ENCODE peak calls at places on chromosomes 7 and 10, in six cellular contexts. O is upper lobe of right lung, D is H7, N is IMR-90, R is upper lobe of left lung, I is transverse colon. H is an unnamed sample. For H3K36me3 and H3K27me3, the result is how much of the 10 kb centered on the place peaks cover.

GRCh38 chr10:26517141-26517890 is 79.2 kb downstream of the APBB1IP start:
- DNase-seq in O (no peak), D (no peak), N (peak), R (no peak), I (no peak), H (no peak)

GRCh38 chr7:17033245-17033644 is 151.5 kb upstream of the AGR3 start:
- DNase-seq in O (peak), D (no peak), N (no peak), R (peak), I (peak), H (no peak)

GRCh38 chr7:2721842-2722241 is 33.8 kb downstream of the AMZ1 start:
- DNase-seq in O (no peak), D (peak), N (no peak), R (no peak), I (no peak), H (no peak)

GRCh38 chr7:33698006-33698405 is 207.3 kb upstream of the BMPER start:
- DNase-seq in O (no peak), D (no peak), N (no peak), R (no peak), I (no peak), H (no peak)

GRCh38 chr10:96415896-96416554 is 57.2 kb upstream of the OPALIN start:
- DNase-seq in O (no peak), D (no peak), N (no peak), R (no peak), I (no peak), H (peak)

GRCh38 chr10:29517352-29517923 is 117.3 kb downstream of the SVIL start:
- DNase-seq in O (no peak), D (peak), N (peak), R (no peak), I (peak), H (peak)

GRCh38 chr7:26291699-26292538 is at the start of gene SNX10:
- DNase-seq in O (peak), D (peak), N (no peak), R (peak), I (peak), H (peak)

GRCh38 chr10:114879541-114880158 is 58.1 kb downstream of the FHIP2A start:
- DNase-seq in O (no peak), D (peak), N (peak), R (no peak), I (peak), H (peak)

GRCh38 chr10:70053896-70054641 is 1.4 kb downstream of the MACROH2A2 start:
- DNase-seq in O (peak), D (peak), N (no peak), R (peak), I (peak), H (peak)

GRCh38 chr10:43057231-43057711 is 19.6 kb upstream of the RET start:
- DNase-seq in O (peak), D (no peak), N (no peak), R (no peak), I (no peak), H (no peak)

GRCh38 chr7:97004237-97004930 is 969 bp upstream of the DLX6 start:
- DNase-seq in O (no peak), D (no peak), N (no peak), R (no peak), I (no peak), H (no peak)

GRCh38 chr7:97006951-97007861 is 1.9 kb downstream of the DLX6 start:
- DNase-seq in O (no peak), D (peak), N (no peak), R (peak), I (no peak), H (no peak)

GRCh38 chr7:97004931-97005763 is at the start of gene DLX6:
- DNase-seq in O (no peak), D (peak), N (peak), R (peak), I (peak), H (peak)

GRCh38 chr7:97006146-97006950 is 995 bp downstream of the DLX6 start:
- DNase-seq in O (no peak), D (peak), N (peak), R (peak), I (no peak), H (peak)

DNA sequence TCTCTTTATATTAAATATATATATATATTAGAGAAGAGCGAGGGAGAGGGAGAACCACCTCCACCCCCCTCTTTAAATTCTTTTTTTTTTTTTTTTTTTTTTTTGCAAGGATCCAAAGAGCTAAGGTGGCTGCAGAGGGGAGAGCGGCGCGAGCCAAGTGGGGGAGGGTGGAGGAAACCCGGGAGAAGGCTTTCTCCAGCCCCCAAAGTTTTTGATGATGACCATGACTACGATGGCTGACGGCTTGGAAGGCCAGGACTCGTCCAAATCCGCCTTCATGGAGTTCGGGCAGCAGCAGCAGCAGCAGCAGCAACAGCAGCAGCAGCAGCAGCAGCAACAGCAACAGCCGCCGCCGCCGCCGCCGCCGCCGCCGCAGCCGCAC is 402 bp downstream of the DLX6 start:
- DNase-seq in O (no peak), D (no peak), N (no peak), R (no peak), I (no peak), H (no peak)
- H3K4me3 ChIP-seq in O (peak), D (peak), N (peak), R (peak), I (peak), H (peak)

DNA sequence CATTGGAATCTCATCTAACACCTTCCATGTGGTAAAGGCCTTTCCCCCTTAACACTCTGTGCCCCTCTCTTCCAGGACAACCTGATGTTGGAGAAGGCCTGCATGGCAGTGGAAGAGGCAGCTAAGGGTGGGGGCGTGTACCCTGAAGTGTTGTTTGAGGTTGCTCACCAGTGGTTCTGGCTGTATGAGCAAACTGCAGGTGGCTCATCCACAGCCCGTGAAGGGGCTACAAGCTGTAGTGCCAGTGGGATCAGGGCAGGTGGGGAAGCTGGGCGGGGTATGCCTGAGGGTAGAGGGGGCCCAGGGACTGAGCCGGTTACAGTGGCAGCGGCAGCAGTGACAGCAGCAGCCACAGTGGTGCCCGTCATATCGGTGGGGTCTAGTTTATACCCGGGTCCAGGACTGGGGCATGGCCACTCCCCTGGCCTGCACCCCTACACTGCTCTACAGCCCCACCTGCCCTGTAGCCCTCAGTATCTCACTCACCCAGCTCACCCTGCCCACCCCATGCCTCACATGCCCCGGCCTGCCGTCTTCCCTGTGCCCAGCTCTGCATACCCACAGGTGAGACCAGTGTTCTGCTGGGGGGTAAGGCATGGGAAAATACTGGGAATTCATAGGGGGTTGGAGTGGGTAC is 12.4 kb downstream of the NDST2 start:
- DNase-seq in O (peak), D (no peak), N (no peak), R (no peak), I (no peak), H (no peak)
- H3K36me3 ChIP-seq in O (half or more), D (under half), N (half or more), R (half or more), I (under half), H (under half)

GRCh38 chr10:23191764-23192395 is at the start of gene PTF1A:
- DNase-seq in O (no peak), D (peak), N (no peak), R (peak), I (no peak), H (no peak)
- H3K27me3 ChIP-seq in O (half or more), D (half or more), N (half or more), R (under half), I (half or more), H (half or more)

DNA sequence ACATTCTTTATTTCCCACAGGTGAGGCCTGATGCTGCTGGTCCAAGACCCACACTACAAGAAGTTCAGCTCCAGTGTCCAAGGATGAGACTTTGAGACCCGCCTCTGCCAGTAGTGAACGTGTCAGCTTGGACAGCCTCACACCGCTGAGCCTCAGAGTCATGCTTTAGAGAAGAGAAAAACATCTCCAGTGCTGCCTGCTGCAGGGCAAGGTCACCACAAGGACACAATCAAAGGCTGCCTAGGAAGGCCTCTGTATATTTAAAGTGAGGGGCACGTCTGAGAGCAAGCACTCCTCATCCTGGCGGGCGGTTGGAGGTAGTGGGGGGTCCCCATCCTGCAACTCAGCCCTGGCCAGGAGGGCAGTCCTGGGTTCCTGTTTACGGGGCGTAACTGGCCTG is 19.3 kb downstream of the FGFR2 start:
- DNase-seq in O (no peak), D (no peak), N (no peak), R (no peak), I (no peak), H (peak)
- H3K4me3 ChIP-seq in O (no peak), D (no peak), N (no peak), R (no peak), I (no peak), H (no peak)

H was measured in cardiac muscle cell.